ENCODE peak calls at places on chromosomes 4 and X, in nine cellular contexts. One of them, this sample, is unnamed.

GRCh38 chrX:53930513-53931380 is 113.5 kb downstream of the PHF8 start:
- DNase-seq in suprapubic skin: no peak
- DNase-seq in cardiac muscle cell: no peak
- DNase-seq in GM23338: no peak
- DNase-seq in lower leg skin: no peak
- DNase-seq in kidney epithelial cell: no peak
- DNase-seq in body of pancreas: no peak
- DNase-seq in CD8-positive, alpha-beta T cell: no peak
- DNase-seq in HL-60: no peak
- DNase-seq in this sample: peak

GRCh38 chr4:188160406-188160805 is 21.2 kb downstream of the TRIML1 start:
- DNase-seq in GM23338: no peak
- DNase-seq in CD8-positive, alpha-beta T cell: no peak
- DNase-seq in cardiac muscle cell: no peak
- DNase-seq in HL-60: no peak
- DNase-seq in kidney epithelial cell: no peak
- DNase-seq in suprapubic skin: no peak
- DNase-seq in body of pancreas: no peak
- DNase-seq in lower leg skin: peak
- DNase-seq in this sample: no peak

GRCh38 chr4:153573221-153573620 is 107.1 kb downstream of the TMEM131L start:
- DNase-seq in suprapubic skin: no peak
- DNase-seq in GM23338: no peak
- DNase-seq in HL-60: no peak
- DNase-seq in CD8-positive, alpha-beta T cell: no peak
- DNase-seq in body of pancreas: peak
- DNase-seq in cardiac muscle cell: no peak
- DNase-seq in kidney epithelial cell: no peak
- DNase-seq in lower leg skin: no peak
- DNase-seq in this sample: no peak

GRCh38 chr4:37867102-37867501 is 23.8 kb upstream of the TBC1D1 start:
- DNase-seq in lower leg skin: no peak
- DNase-seq in suprapubic skin: no peak
- DNase-seq in CD8-positive, alpha-beta T cell: no peak
- DNase-seq in kidney epithelial cell: no peak
- DNase-seq in HL-60: no peak
- DNase-seq in cardiac muscle cell: no peak
- DNase-seq in GM23338: no peak
- DNase-seq in body of pancreas: peak
- DNase-seq in this sample: no peak

GRCh38 chr4:14528921-14529320 is 473.4 kb upstream of the CPEB2 start:
- DNase-seq in suprapubic skin: no peak
- DNase-seq in kidney epithelial cell: no peak
- DNase-seq in GM23338: peak
- DNase-seq in CD8-positive, alpha-beta T cell: no peak
- DNase-seq in lower leg skin: no peak
- DNase-seq in HL-60: no peak
- DNase-seq in cardiac muscle cell: no peak
- DNase-seq in body of pancreas: no peak
- DNase-seq in this sample: no peak

GRCh38 chr4:9942921-9943600 is 78.2 kb downstream of the SLC2A9 start:
- DNase-seq in GM23338: no peak
- DNase-seq in cardiac muscle cell: no peak
- DNase-seq in body of pancreas: no peak
- DNase-seq in lower leg skin: peak
- DNase-seq in kidney epithelial cell: no peak
- DNase-seq in suprapubic skin: no peak
- DNase-seq in CD8-positive, alpha-beta T cell: no peak
- DNase-seq in HL-60: no peak
- DNase-seq in this sample: no peak

GRCh38 chrX:13374364-13374763 is 54.5 kb upstream of the ATXN3L start:
- DNase-seq in cardiac muscle cell: no peak
- DNase-seq in HL-60: no peak
- DNase-seq in body of pancreas: no peak
- DNase-seq in suprapubic skin: no peak
- DNase-seq in lower leg skin: no peak
- DNase-seq in CD8-positive, alpha-beta T cell: no peak
- DNase-seq in kidney epithelial cell: no peak
- DNase-seq in GM23338: no peak
- DNase-seq in this sample: no peak

GRCh38 chr4:171573181-171573580 is 240.0 kb upstream of the GALNTL6 start:
- DNase-seq in cardiac muscle cell: no peak
- DNase-seq in body of pancreas: no peak
- DNase-seq in lower leg skin: no peak
- DNase-seq in suprapubic skin: no peak
- DNase-seq in CD8-positive, alpha-beta T cell: no peak
- DNase-seq in HL-60: no peak
- DNase-seq in kidney epithelial cell: no peak
- DNase-seq in GM23338: no peak
- DNase-seq in this sample: no peak

GRCh38 chr4:23084559-23085248 is 392.0 kb downstream of the GBA3 start:
- DNase-seq in HL-60: no peak
- DNase-seq in lower leg skin: no peak
- DNase-seq in body of pancreas: no peak
- DNase-seq in GM23338: peak
- DNase-seq in CD8-positive, alpha-beta T cell: no peak
- DNase-seq in kidney epithelial cell: peak
- DNase-seq in cardiac muscle cell: no peak
- DNase-seq in suprapubic skin: no peak
- DNase-seq in this sample: no peak

GRCh38 chr4:23085249-23085568 is 392.5 kb downstream of the GBA3 start:
- DNase-seq in cardiac muscle cell: no peak
- DNase-seq in CD8-positive, alpha-beta T cell: no peak
- DNase-seq in body of pancreas: no peak
- DNase-seq in GM23338: no peak
- DNase-seq in kidney epithelial cell: no peak
- DNase-seq in lower leg skin: no peak
- DNase-seq in suprapubic skin: no peak
- DNase-seq in HL-60: no peak
- DNase-seq in this sample: no peak

GRCh38 chr4:23083391-23083790 is 390.7 kb downstream of the GBA3 start:
- DNase-seq in GM23338: no peak
- DNase-seq in cardiac muscle cell: no peak
- DNase-seq in suprapubic skin: no peak
- DNase-seq in lower leg skin: no peak
- DNase-seq in CD8-positive, alpha-beta T cell: no peak
- DNase-seq in body of pancreas: no peak
- DNase-seq in HL-60: no peak
- DNase-seq in kidney epithelial cell: no peak
- DNase-seq in this sample: no peak
- TF ChIP-seq CTCF in GM23338: no peak
- TF ChIP-seq CTCF in cardiac muscle cell: no peak
- TF ChIP-seq CTCF in suprapubic skin: no peak
- TF ChIP-seq CTCF in lower leg skin: no peak
- TF ChIP-seq CTCF in CD8-positive, alpha-beta T cell: no peak
- TF ChIP-seq CTCF in body of pancreas: no peak
- TF ChIP-seq CTCF in HL-60: no peak
- TF ChIP-seq CTCF in kidney epithelial cell: no peak
- TF ChIP-seq CTCF in this sample: no peak

GRCh38 chr4:3042226-3042625 is 32.1 kb downstream of the HTT-AS start:
- DNase-seq in GM23338: no peak
- DNase-seq in lower leg skin: peak
- DNase-seq in kidney epithelial cell: no peak
- DNase-seq in HL-60: no peak
- DNase-seq in body of pancreas: no peak
- DNase-seq in CD8-positive, alpha-beta T cell: no peak
- DNase-seq in suprapubic skin: no peak
- DNase-seq in cardiac muscle cell: no peak
- DNase-seq in this sample: no peak
- H3K4me3 ChIP-seq in GM23338: no peak
- H3K4me3 ChIP-seq in lower leg skin: peak
- H3K4me3 ChIP-seq in kidney epithelial cell: peak
- H3K4me3 ChIP-seq in HL-60: no peak
- H3K4me3 ChIP-seq in body of pancreas: no peak
- H3K4me3 ChIP-seq in CD8-positive, alpha-beta T cell: peak
- H3K4me3 ChIP-seq in suprapubic skin: peak
- H3K4me3 ChIP-seq in cardiac muscle cell: no peak
- H3K4me3 ChIP-seq in this sample: no peak

GRCh38 chr4:21447320-21448055 is 501.1 kb downstream of the KCNIP4 start:
- DNase-seq in suprapubic skin: no peak
- DNase-seq in cardiac muscle cell: no peak
- DNase-seq in body of pancreas: no peak
- DNase-seq in lower leg skin: no peak
- DNase-seq in CD8-positive, alpha-beta T cell: no peak
- DNase-seq in kidney epithelial cell: peak
- DNase-seq in GM23338: peak
- DNase-seq in HL-60: no peak
- DNase-seq in this sample: no peak
- TF ChIP-seq CTCF in suprapubic skin: no peak
- TF ChIP-seq CTCF in cardiac muscle cell: no peak
- TF ChIP-seq CTCF in body of pancreas: no peak
- TF ChIP-seq CTCF in lower leg skin: no peak
- TF ChIP-seq CTCF in CD8-positive, alpha-beta T cell: no peak
- TF ChIP-seq CTCF in kidney epithelial cell: no peak
- TF ChIP-seq CTCF in GM23338: peak
- TF ChIP-seq CTCF in HL-60: no peak
- TF ChIP-seq CTCF in this sample: no peak

GRCh38 chr4:81221303-81222081 is 6.5 kb upstream of the PRKG2 start:
- DNase-seq in CD8-positive, alpha-beta T cell: no peak
- DNase-seq in cardiac muscle cell: no peak
- DNase-seq in suprapubic skin: no peak
- DNase-seq in HL-60: no peak
- DNase-seq in GM23338: peak
- DNase-seq in lower leg skin: no peak
- DNase-seq in kidney epithelial cell: no peak
- DNase-seq in body of pancreas: no peak
- DNase-seq in this sample: peak

GRCh38 chr4:81227968-81228367 is 12.9 kb upstream of the PRKG2 start:
- DNase-seq in CD8-positive, alpha-beta T cell: no peak
- DNase-seq in body of pancreas: no peak
- DNase-seq in lower leg skin: no peak
- DNase-seq in suprapubic skin: no peak
- DNase-seq in GM23338: peak
- DNase-seq in HL-60: no peak
- DNase-seq in kidney epithelial cell: no peak
- DNase-seq in cardiac muscle cell: no peak
- DNase-seq in this sample: no peak

GRCh38 chr4:81227138-81227537 is 12.1 kb upstream of the PRKG2 start:
- DNase-seq in CD8-positive, alpha-beta T cell: no peak
- DNase-seq in lower leg skin: no peak
- DNase-seq in cardiac muscle cell: no peak
- DNase-seq in HL-60: no peak
- DNase-seq in body of pancreas: no peak
- DNase-seq in suprapubic skin: no peak
- DNase-seq in GM23338: no peak
- DNase-seq in kidney epithelial cell: no peak
- DNase-seq in this sample: no peak
- H3K4me3 ChIP-seq in CD8-positive, alpha-beta T cell: no peak
- H3K4me3 ChIP-seq in lower leg skin: no peak
- H3K4me3 ChIP-seq in cardiac muscle cell: no peak
- H3K4me3 ChIP-seq in HL-60: no peak
- H3K4me3 ChIP-seq in body of pancreas: no peak
- H3K4me3 ChIP-seq in suprapubic skin: no peak
- H3K4me3 ChIP-seq in GM23338: no peak
- H3K4me3 ChIP-seq in kidney epithelial cell: no peak
- H3K4me3 ChIP-seq in this sample: no peak

GRCh38 chrX:69293776-69294601 is 128.7 kb upstream of the PJA1 start:
- DNase-seq in cardiac muscle cell: no peak
- DNase-seq in suprapubic skin: no peak
- DNase-seq in kidney epithelial cell: no peak
- DNase-seq in body of pancreas: no peak
- DNase-seq in GM23338: no peak
- DNase-seq in lower leg skin: no peak
- DNase-seq in HL-60: no peak
- DNase-seq in CD8-positive, alpha-beta T cell: no peak
- DNase-seq in this sample: no peak
- TF ChIP-seq CTCF in cardiac muscle cell: no peak
- TF ChIP-seq CTCF in suprapubic skin: no peak
- TF ChIP-seq CTCF in kidney epithelial cell: no peak
- TF ChIP-seq CTCF in body of pancreas: no peak
- TF ChIP-seq CTCF in GM23338: no peak
- TF ChIP-seq CTCF in lower leg skin: no peak
- TF ChIP-seq CTCF in HL-60: no peak
- TF ChIP-seq CTCF in CD8-positive, alpha-beta T cell: no peak
- TF ChIP-seq CTCF in this sample: no peak

GRCh38 chr4:89306486-89307184 is 965 bp downstream of the GPRIN3 start:
- DNase-seq in lower leg skin: no peak
- DNase-seq in HL-60: no peak
- DNase-seq in CD8-positive, alpha-beta T cell: no peak
- DNase-seq in cardiac muscle cell: no peak
- DNase-seq in GM23338: no peak
- DNase-seq in kidney epithelial cell: no peak
- DNase-seq in body of pancreas: no peak
- DNase-seq in suprapubic skin: no peak
- DNase-seq in this sample: no peak

GRCh38 chr4:89305712-89306437 is 1.7 kb downstream of the GPRIN3 start:
- DNase-seq in body of pancreas: no peak
- DNase-seq in cardiac muscle cell: no peak
- DNase-seq in CD8-positive, alpha-beta T cell: no peak
- DNase-seq in suprapubic skin: no peak
- DNase-seq in GM23338: no peak
- DNase-seq in lower leg skin: no peak
- DNase-seq in HL-60: peak
- DNase-seq in kidney epithelial cell: peak
- DNase-seq in this sample: peak

GRCh38 chr4:89308161-89308500 is 531 bp upstream of the GPRIN3 start:
- DNase-seq in body of pancreas: no peak
- DNase-seq in CD8-positive, alpha-beta T cell: no peak
- DNase-seq in kidney epithelial cell: no peak
- DNase-seq in lower leg skin: no peak
- DNase-seq in suprapubic skin: no peak
- DNase-seq in GM23338: no peak
- DNase-seq in HL-60: no peak
- DNase-seq in cardiac muscle cell: no peak
- DNase-seq in this sample: no peak

GRCh38 chr4:89307446-89308160 is at the start of gene GPRIN3:
- DNase-seq in GM23338: peak
- DNase-seq in lower leg skin: peak
- DNase-seq in cardiac muscle cell: peak
- DNase-seq in CD8-positive, alpha-beta T cell: peak
- DNase-seq in suprapubic skin: peak
- DNase-seq in HL-60: no peak
- DNase-seq in body of pancreas: peak
- DNase-seq in kidney epithelial cell: no peak
- DNase-seq in this sample: peak

DNA sequence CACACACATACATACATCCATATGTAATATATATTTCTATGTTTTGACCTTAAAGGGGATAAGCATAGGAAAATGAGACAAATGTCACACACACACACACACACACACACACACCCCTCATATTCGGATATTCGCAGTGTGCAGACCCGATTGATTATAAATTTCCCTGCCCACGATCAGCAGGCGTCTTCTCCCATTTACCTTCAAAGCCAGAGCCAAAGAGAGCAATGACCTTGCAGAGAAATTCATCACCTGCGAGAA is 485 bp downstream of the GPRIN3 start:
- DNase-seq in kidney epithelial cell: no peak
- DNase-seq in cardiac muscle cell: no peak
- DNase-seq in GM23338: no peak
- DNase-seq in CD8-positive, alpha-beta T cell: no peak
- DNase-seq in HL-60: no peak
- DNase-seq in body of pancreas: no peak
- DNase-seq in lower leg skin: no peak
- DNase-seq in suprapubic skin: no peak
- DNase-seq in this sample: no peak
- H3K4me3 ChIP-seq in kidney epithelial cell: peak
- H3K4me3 ChIP-seq in cardiac muscle cell: peak
- H3K4me3 ChIP-seq in GM23338: peak
- H3K4me3 ChIP-seq in CD8-positive, alpha-beta T cell: peak
- H3K4me3 ChIP-seq in HL-60: peak
- H3K4me3 ChIP-seq in body of pancreas: peak
- H3K4me3 ChIP-seq in lower leg skin: peak
- H3K4me3 ChIP-seq in suprapubic skin: peak
- H3K4me3 ChIP-seq in this sample: peak

GRCh38 chr4:143291334-143291733 is 45.3 kb upstream of the GAB1 start:
- DNase-seq in body of pancreas: no peak
- DNase-seq in HL-60: no peak
- DNase-seq in cardiac muscle cell: no peak
- DNase-seq in GM23338: no peak
- DNase-seq in CD8-positive, alpha-beta T cell: no peak
- DNase-seq in lower leg skin: no peak
- DNase-seq in kidney epithelial cell: no peak
- DNase-seq in suprapubic skin: no peak
- DNase-seq in this sample: no peak
- TF ChIP-seq CTCF in body of pancreas: no peak
- TF ChIP-seq CTCF in HL-60: no peak
- TF ChIP-seq CTCF in cardiac muscle cell: no peak
- TF ChIP-seq CTCF in GM23338: no peak
- TF ChIP-seq CTCF in CD8-positive, alpha-beta T cell: no peak
- TF ChIP-seq CTCF in lower leg skin: no peak
- TF ChIP-seq CTCF in kidney epithelial cell: no peak
- TF ChIP-seq CTCF in suprapubic skin: no peak
- TF ChIP-seq CTCF in this sample: no peak

This sample was measured in fibroblast of pulmonary artery.